ENCODE peak calls at places on chromosomes 3 and 15, in seven cellular contexts. C is stomach; W is cardiac muscle cell; F is astrocyte of the cerebellum; X is Daoy; J is foreskin fibroblast; S is CD8-positive, alpha-beta memory T cell. R is an unnamed sample.

GRCh38 chr3:151962891-151963290 is 89.4 kb downstream of the SUCNR1 start:
- DNase-seq in W (no peak), F (no peak), J (peak), S (no peak), C (no peak), X (no peak), R (no peak)

GRCh38 chr3:77392181-77392580 is 352.3 kb downstream of the ROBO2 start:
- DNase-seq in F (no peak), X (no peak), S (no peak), C (no peak), W (no peak), J (no peak), R (no peak)

GRCh38 chr3:131795382-131796085 is 239.3 kb downstream of the CPNE4 start:
- DNase-seq in X (peak), W (peak), C (no peak), S (no peak), F (no peak), J (peak), R (no peak)

GRCh38 chr3:153680526-153680925 is 440.7 kb upstream of the ARHGEF26 start:
- DNase-seq in C (no peak), W (no peak), J (no peak), F (no peak), X (no peak), S (no peak), R (no peak)

GRCh38 chr3:143731776-143732175 is 116.5 kb downstream of the SLC9A9 start:
- DNase-seq in F (no peak), X (no peak), W (no peak), C (no peak), S (no peak), J (peak), R (peak)

GRCh38 chr3:22748453-22748852 is 454.7 kb upstream of the UBE2E2 start:
- DNase-seq in W (no peak), C (no peak), J (no peak), F (no peak), X (no peak), S (no peak), R (no peak)

GRCh38 chr3:148500791-148501360 is 196.8 kb upstream of the AGTR1 start:
- DNase-seq in X (no peak), F (no peak), W (no peak), J (no peak), C (no peak), S (no peak), R (no peak)

GRCh38 chr15:48221885-48222284 is 15.8 kb downstream of the SLC12A1 start:
- DNase-seq in X (no peak), J (peak), F (peak), W (no peak), C (no peak), S (no peak), R (no peak)

GRCh38 chr15:68650901-68651709 is 72.3 kb downstream of the CORO2B start:
- DNase-seq in F (no peak), C (peak), S (no peak), J (no peak), W (peak), X (peak), R (peak)

GRCh38 chr3:142152349-142152748 is 3.0 kb upstream of the TFDP2 start:
- DNase-seq in J (no peak), C (no peak), W (no peak), S (no peak), F (no peak), X (no peak), R (no peak)

GRCh38 chr15:77107531-77108355 is 36.8 kb upstream of the TSPAN3 start:
- DNase-seq in X (peak), W (peak), F (peak), C (peak), J (peak), S (peak), R (peak)

GRCh38 chr15:89090791-89091666 is 2.8 kb downstream of the ABHD2 start:
- DNase-seq in W (peak), C (peak), F (no peak), J (peak), X (peak), S (peak), R (peak)

R was measured in body of pancreas.